ENCODE peak calls at places on chromosomes 12 and 14, in four cellular contexts. M, Q, X and B are unnamed samples.

GRCh38 chr14:103519837-103520212 is 2.8 kb downstream of the CKB start:
- DNase-seq in X (no peak), Q (no peak), M (no peak), B (no peak)

GRCh38 chr12:2550470-2551090 is 244.2 kb upstream of the FKBP4 start:
- DNase-seq in M (no peak), X (no peak), Q (peak; percentile 16), B (no peak)

GRCh38 chr12:131947482-131948027 is 2.2 kb upstream of the EP400 start:
- DNase-seq in M (no peak), Q (no peak), X (no peak), B (no peak)

GRCh38 chr14:41488401-41488800 is 118.3 kb upstream of the LRFN5 start:
- DNase-seq in M (no peak), Q (no peak), X (no peak), B (no peak)

GRCh38 chr14:20657216-20658211 is 16.0 kb upstream of the OR6S1 start:
- DNase-seq in Q (peak; percentile 58), X (no peak), M (no peak), B (peak; percentile 88)

GRCh38 chr12:52681551-52682380 is 1.6 kb upstream of the KRT1 start:
- DNase-seq in Q (no peak), X (no peak), M (no peak), B (no peak)

GRCh38 chr14:88829685-88830302 is 5.3 kb downstream of the TTC8 start:
- DNase-seq in M (peak; percentile 18), X (no peak), Q (no peak), B (no peak)

GRCh38 chr12:130780880-130781575 is 58.0 kb downstream of the STX2 start:
- DNase-seq in X (no peak), Q (no peak), M (no peak), B (no peak)

GRCh38 chr12:2229661-2230539 is 177.1 kb downstream of the CACNA1C start:
- DNase-seq in M (no peak), Q (no peak), X (no peak), B (peak; percentile 7)

GRCh38 chr14:58817846-58818245 is 180.1 kb downstream of the DACT1 start:
- DNase-seq in M (no peak), X (peak; percentile 45), Q (no peak), B (no peak)

GRCh38 chr12:115507951-115508722 is 769.4 kb downstream of the MED13L start:
- DNase-seq in X (no peak), M (no peak), Q (no peak), B (peak; percentile 2)

GRCh38 chr14:30621354-30621953 is 665 bp upstream of the SCFD1 start:
- DNase-seq in Q (no peak), X (peak; percentile 30), M (peak; percentile 24), B (peak; percentile 26)